ENCODE peak calls at places on chromosomes 2 and 18, in nine cellular contexts. E, H, K, D, N, L, Y, C and Q are unnamed samples.

GRCh38 chr18:36338420-36338933 is 41.0 kb downstream of the FHOD3 start:
- DNase-seq in K (no peak), C (no peak), Y (no peak), N (no peak), H (no peak), E (no peak), L (no peak), D (no peak), Q (no peak)

GRCh38 chr2:227376911-227377396 is 2.2 kb downstream of the TM4SF20 start:
- DNase-seq in E (no peak), L (no peak), C (peak; percentile 49), Y (no peak), H (no peak), D (no peak), K (no peak), N (no peak), Q (no peak)

GRCh38 chr18:23890589-23890988 is 124.0 kb upstream of the TTC39C start:
- DNase-seq in H (no peak), L (no peak), E (no peak), N (no peak), C (peak; percentile 52), Y (no peak), K (no peak), D (no peak), Q (no peak)

GRCh38 chr2:119264781-119265692 is 41.4 kb downstream of the STEAP3 start:
- DNase-seq in Y (no peak), K (peak; percentile 21), C (peak; percentile 47), D (peak; percentile 69), N (peak; percentile 73), H (no peak), L (peak; percentile 39), E (no peak), Q (no peak)

GRCh38 chr2:234083572-234084348 is 33.3 kb downstream of the SPP2 start:
- DNase-seq in N (no peak), C (no peak), H (no peak), K (no peak), E (no peak), L (no peak), D (no peak), Y (no peak), Q (no peak)

GRCh38 chr2:54606393-54606973 is 117.0 kb upstream of the EML6 start:
- DNase-seq in E (no peak), N (no peak), L (peak; percentile 45), Y (no peak), K (peak; percentile 54), D (no peak), C (peak; percentile 55), H (no peak), Q (no peak)

GRCh38 chr18:2992995-2993877 is 19.7 kb downstream of the LPIN2 start:
- DNase-seq in H (no peak), E (no peak), K (no peak), L (no peak), C (no peak), D (no peak), N (no peak), Y (no peak), Q (no peak)

GRCh38 chr2:205814039-205814364 is 131.7 kb downstream of the NRP2 start:
- DNase-seq in E (no peak), N (no peak), Y (no peak), K (no peak), D (no peak), H (no peak), C (no peak), L (no peak), Q (no peak)

GRCh38 chr2:96097951-96098823 is 18.2 kb downstream of the ADRA2B start:
- DNase-seq in L (no peak), Y (peak; percentile 31), D (no peak), H (peak; percentile 29), K (no peak), C (no peak), E (peak; percentile 11), N (no peak), Q (no peak)

GRCh38 chr2:105072039-105072438 is 34.2 kb downstream of the MRPS9 start:
- DNase-seq in C (no peak), K (no peak), L (no peak), Y (no peak), D (no peak), N (no peak), E (no peak), H (no peak), Q (no peak)

GRCh38 chr2:40129725-40130124 is 322.2 kb downstream of the SLC8A1 start:
- DNase-seq in L (no peak), D (no peak), H (no peak), N (no peak), Y (no peak), E (no peak), K (no peak), C (no peak), Q (no peak)

GRCh38 chr2:173589604-173590277 is 235.1 kb downstream of the CDCA7 start:
- DNase-seq in L (no peak), N (no peak), K (no peak), H (no peak), E (no peak), Y (no peak), C (peak; percentile 38), D (no peak), Q (no peak)

GRCh38 chr2:219525533-219526232 is 11.4 kb downstream of the ASIC4 start:
- DNase-seq in N (peak; percentile 84), Y (no peak), E (peak; percentile 19), L (no peak), K (no peak), C (no peak), D (no peak), H (no peak), Q (no peak)

GRCh38 chr2:2921011-2921720 is 456.5 kb downstream of the EIPR1 start:
- DNase-seq in K (no peak), Y (no peak), D (no peak), L (no peak), C (no peak), N (no peak), E (no peak), H (no peak), Q (no peak)

GRCh38 chr2:12766421-12766879 is 49.7 kb downstream of the TRIB2 start:
- DNase-seq in Y (no peak), K (no peak), N (no peak), L (no peak), C (peak; percentile 37), H (no peak), D (no peak), E (no peak), Q (no peak)

GRCh38 chr2:43258547-43259156 is 32.2 kb upstream of the ZFP36L2 start:
- DNase-seq in D (no peak), E (no peak), C (no peak), H (no peak), Y (no peak), K (no peak), L (no peak), N (no peak), Q (no peak)

GRCh38 chr2:191866675-191867506 is 20.0 kb upstream of the CAVIN2 start:
- DNase-seq in Y (peak; percentile 70), H (no peak), N (peak; percentile 44), D (no peak), E (peak; percentile 41), L (no peak), C (peak; percentile 96), K (no peak), Q (no peak)

GRCh38 chr2:230658877-230659652 is 53.6 kb upstream of the CAB39 start:
- DNase-seq in K (peak; percentile 73), H (no peak), N (no peak), Y (no peak), L (peak; percentile 76), C (no peak), D (no peak), E (no peak), Q (no peak)

GRCh38 chr2:26396734-26397298 is 4.9 kb upstream of the DRC1 start:
- DNase-seq in L (peak; percentile 48), K (peak; percentile 18), Y (no peak), C (no peak), D (no peak), H (no peak), E (no peak), N (no peak), Q (no peak)

GRCh38 chr2:15800489-15801329 is 139.6 kb upstream of the MYCN start:
- DNase-seq in Y (no peak), N (peak; percentile 43), D (no peak), C (no peak), L (no peak), H (no peak), E (no peak), K (no peak), Q (peak; percentile 7)

GRCh38 chr2:10136187-10136934 is 13.8 kb downstream of the RRM2 start:
- DNase-seq in H (no peak), Y (no peak), D (no peak), C (no peak), K (no peak), N (no peak), E (no peak), L (no peak), Q (no peak)

GRCh38 chr2:28135324-28135723 is 244.8 kb downstream of the BABAM2 start:
- DNase-seq in C (no peak), D (no peak), Y (no peak), E (no peak), L (no peak), N (no peak), K (no peak), H (no peak), Q (no peak)

GRCh38 chr2:220198911-220199310 is 571.5 kb downstream of the SLC4A3 start:
- DNase-seq in L (no peak), Y (no peak), E (no peak), C (peak; percentile 97), H (no peak), D (no peak), K (no peak), N (no peak), Q (no peak)